ENCODE peak calls at places on chromosomes 16 and 17, in six cellular contexts. F, K, A, T, V and G are unnamed samples.

GRCh38 chr17:66578781-66579489 is 256.0 kb upstream of the CACNG5 start:
- DNase-seq in F (no peak), K (no peak), A (peak), T (no peak), V (peak), G (no peak)

GRCh38 chr17:27471321-27472269 is 15.3 kb downstream of the KSR1 start:
- DNase-seq in F (no peak), K (peak), A (no peak), T (peak), V (peak), G (no peak)

GRCh38 chr17:46192484-46193245 is 564 bp downstream of the KANSL1 start:
- DNase-seq in F (peak), K (peak), A (peak), T (peak), V (peak), G (peak)

GRCh38 chr17:17792551-17793377 is 44.0 kb downstream of the SREBF1 start:
- DNase-seq in F (no peak), K (no peak), A (no peak), T (peak), V (no peak), G (no peak)

GRCh38 chr17:60067871-60068270 is 10.8 kb downstream of the HEATR6 start:
- DNase-seq in F (no peak), K (no peak), A (no peak), T (no peak), V (no peak), G (no peak)

GRCh38 chr17:45437461-45438283 is 5.0 kb upstream of the ARHGAP27 start:
- DNase-seq in F (no peak), K (no peak), A (no peak), T (no peak), V (no peak), G (no peak)

GRCh38 chr16:3919413-3919812 is 38.9 kb upstream of the CREBBP start:
- DNase-seq in F (no peak), K (no peak), A (no peak), T (no peak), V (no peak), G (no peak)

GRCh38 chr16:87487361-87487924 is 5.4 kb downstream of the ZCCHC14 start:
- DNase-seq in F (no peak), K (no peak), A (peak), T (peak), V (no peak), G (peak)

GRCh38 chr16:9248162-9248561 is 156.7 kb downstream of the HAPSTR1 start:
- DNase-seq in F (no peak), K (no peak), A (no peak), T (no peak), V (no peak), G (no peak)

GRCh38 chr16:8055761-8056160 is 534.5 kb downstream of the TMEM114 start:
- DNase-seq in F (no peak), K (no peak), A (no peak), T (no peak), V (no peak), G (no peak)

GRCh38 chr16:84308120-84308519 is 13.4 kb downstream of the WFDC1 start:
- DNase-seq in F (peak), K (no peak), A (peak), T (no peak), V (peak), G (peak)

GRCh38 chr17:73936908-73937627 is 266.4 kb upstream of the RPL38 start:
- DNase-seq in F (no peak), K (no peak), A (no peak), T (no peak), V (no peak), G (no peak)

GRCh38 chr16:81190667-81191066 is 47.8 kb upstream of the BCO1 start:
- DNase-seq in F (no peak), K (no peak), A (no peak), T (peak), V (peak), G (no peak)

GRCh38 chr16:62194828-62195227 is 158.6 kb upstream of the CDH8 start:
- DNase-seq in F (no peak), K (no peak), A (no peak), T (no peak), V (no peak), G (no peak)

GRCh38 chr16:55263271-55264250 is 60.4 kb upstream of the IRX6 start:
- DNase-seq in F (no peak), K (no peak), A (no peak), T (no peak), V (no peak), G (no peak)

GRCh38 chr16:30185141-30185682 is 1.8 kb downstream of the CORO1A start:
- DNase-seq in F (no peak), K (no peak), A (no peak), T (no peak), V (no peak), G (no peak)

GRCh38 chr16:4136229-4136813 is 20.1 kb upstream of the ADCY9 start:
- DNase-seq in F (no peak), K (no peak), A (no peak), T (no peak), V (no peak), G (no peak)

GRCh38 chr17:81684442-81684911 is 666 bp downstream of the HGS start:
- DNase-seq in F (no peak), K (no peak), A (no peak), T (no peak), V (no peak), G (no peak)

GRCh38 chr17:8954339-8954738 is 11.2 kb downstream of the PIK3R5 start:
- DNase-seq in F (no peak), K (peak), A (no peak), T (no peak), V (no peak), G (no peak)

GRCh38 chr16:11497329-11497805 is 89.4 kb downstream of the LITAF start:
- DNase-seq in F (peak), K (no peak), A (peak), T (peak), V (peak), G (no peak)

GRCh38 chr17:73678999-73679398 is 34.8 kb upstream of the SDK2 start:
- DNase-seq in F (no peak), K (no peak), A (no peak), T (no peak), V (no peak), G (no peak)

GRCh38 chr16:85712841-85713240 is 24.1 kb upstream of the GINS2 start:
- DNase-seq in F (no peak), K (no peak), A (no peak), T (no peak), V (no peak), G (no peak)

GRCh38 chr16:85640254-85640558 is 27.1 kb downstream of the GSE1 start:
- DNase-seq in F (no peak), K (no peak), A (no peak), T (no peak), V (no peak), G (no peak)

GRCh38 chr16:21986692-21987246 is 14.1 kb downstream of the PDZD9 start:
- DNase-seq in F (no peak), K (no peak), A (no peak), T (no peak), V (no peak), G (no peak)

GRCh38 chr17:13931111-13931526 is 138.2 kb upstream of the COX10 start:
- DNase-seq in F (no peak), K (no peak), A (no peak), T (peak), V (peak), G (no peak)

GRCh38 chr17:2053380-2054261 is 1.3 kb upstream of the HIC1 start:
- DNase-seq in F (no peak), K (no peak), A (peak), T (peak), V (peak), G (peak)

GRCh38 chr16:49854227-49855203 is 1.4 kb downstream of the ZNF423 start:
- DNase-seq in F (no peak), K (no peak), A (peak), T (peak), V (no peak), G (peak)

GRCh38 chr16:31487720-31488629 is 5.1 kb downstream of the SLC5A2 start:
- DNase-seq in F (no peak), K (peak), A (peak), T (peak), V (peak), G (peak)

GRCh38 chr16:23924138-23924537 is 88.4 kb downstream of the PRKCB start:
- DNase-seq in F (no peak), K (no peak), A (no peak), T (no peak), V (no peak), G (no peak)